ENCODE peak calls at places on chromosomes 13 and 19, in six cellular contexts. H is CD8-positive, alpha-beta T cell; X is choroid plexus epithelial cell; T is left ventricle myocardium inferior; O is astrocyte of the spinal cord; R is ascending aorta. L is an unnamed sample.

GRCh38 chr13:41833851-41834250 is 127.1 kb downstream of the VWA8 start:
- DNase-seq in H (no peak), X (no peak), T (no peak), O (no peak), R (no peak), L (no peak)

GRCh38 chr19:22422220-22422619 is at the start of gene ZNF98:
- DNase-seq in H (no peak), X (no peak), T (peak; percentile 38), O (no peak), R (peak; percentile 69), L (no peak)

GRCh38 chr19:49601482-49602038 is 10.6 kb downstream of the PRR12 start:
- DNase-seq in H (no peak), X (no peak), T (no peak), O (no peak), R (no peak), L (no peak)

GRCh38 chr13:44516771-44517170 is 59.4 kb downstream of the TSC22D1 start:
- DNase-seq in H (no peak), X (peak; percentile 27), T (no peak), O (peak; percentile 13), R (no peak), L (no peak)

GRCh38 chr13:98775844-98776598 is 23.5 kb upstream of the SLC15A1 start:
- DNase-seq in H (no peak), X (peak; percentile 84), T (no peak), O (peak; percentile 62), R (no peak), L (peak; percentile 53)

GRCh38 chr19:56507446-56508281 is at the start of gene ZNF471:
- DNase-seq in H (peak; percentile 62), X (peak; percentile 99), T (peak; percentile 99), O (peak; percentile 99), R (peak; percentile 99), L (peak; percentile 97)

GRCh38 chr19:1632462-1633268 is 19.8 kb downstream of the TCF3 start:
- DNase-seq in H (no peak), X (no peak), T (no peak), O (no peak), R (no peak), L (no peak)

GRCh38 chr19:49216076-49216475 is 58.5 kb downstream of the TRPM4 start:
- DNase-seq in H (no peak), X (peak; percentile 20), T (no peak), O (no peak), R (no peak), L (peak; percentile 27)

GRCh38 chr19:38812841-38813320 is at the start of gene LGALS4:
- DNase-seq in H (no peak), X (no peak), T (no peak), O (no peak), R (no peak), L (no peak)

GRCh38 chr19:29672933-29673336 is 7.7 kb downstream of the PLEKHF1 start:
- DNase-seq in H (peak; percentile 78), X (no peak), T (no peak), O (no peak), R (no peak), L (no peak)

GRCh38 chr13:46896346-46897138 is at the start of gene HTR2A:
- DNase-seq in H (no peak), X (peak; percentile 60), T (peak; percentile 23), O (peak; percentile 65), R (no peak), L (peak; percentile 30)

DNA sequence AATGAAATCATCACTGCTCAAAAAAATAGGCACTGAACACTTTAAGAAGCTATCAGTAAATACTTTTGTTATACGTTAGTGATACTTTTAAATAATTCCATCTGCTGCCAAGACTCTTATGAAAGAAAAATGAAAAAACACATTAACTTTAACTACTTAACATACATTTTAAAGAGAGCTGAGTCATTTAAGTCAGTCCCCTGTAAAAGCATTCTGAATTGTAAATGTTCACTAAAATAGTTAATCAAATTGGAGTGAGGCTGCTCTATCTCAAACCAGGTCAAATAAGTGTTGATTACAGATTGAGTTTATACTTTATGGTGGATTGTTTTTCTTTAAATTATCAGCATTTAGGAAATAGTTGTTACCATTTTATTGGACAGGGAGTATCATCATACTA is 274.2 kb downstream of the MYO16 start:
- DNase-seq in H (no peak), X (no peak), T (no peak), O (no peak), R (no peak), L (no peak)
- TF ChIP-seq CTCF in H (no peak), X (no peak), T (no peak), O (no peak), R (no peak), L (no peak)

GRCh38 chr19:7916908-7917291 is 2.3 kb downstream of the TGFBR3L start:
- DNase-seq in H (no peak), X (no peak), T (no peak), O (no peak), R (no peak), L (no peak)

GRCh38 chr19:7916137-7916907 is 1.7 kb downstream of the TGFBR3L start:
- DNase-seq in H (no peak), X (no peak), T (no peak), O (no peak), R (no peak), L (peak; percentile 11)

GRCh38 chr19:7914099-7914498 is 531 bp upstream of the TGFBR3L start:
- DNase-seq in H (no peak), X (no peak), T (no peak), O (no peak), R (no peak), L (no peak)

GRCh38 chr19:7914598-7915045 is at the start of gene TGFBR3L:
- DNase-seq in H (no peak), X (no peak), T (no peak), O (no peak), R (no peak), L (no peak)

GRCh38 chr19:7915250-7916136 is 863 bp downstream of the TGFBR3L start:
- DNase-seq in H (no peak), X (no peak), T (no peak), O (no peak), R (no peak), L (no peak)
- H3K4me3 ChIP-seq in H (no peak overlapping the region), X (no peak overlapping the region), T (peak overlapping the region; percentile 63), O (no peak overlapping the region), R (peak overlapping the region; percentile 62), L (peak overlapping the region; percentile 52)

GRCh38 chr13:35789335-35790166 is 313.1 kb upstream of the MAB21L1 start:
- DNase-seq in H (no peak), X (peak; percentile 79), T (no peak), O (peak; percentile 64), R (no peak), L (peak; percentile 39)
- TF ChIP-seq CTCF in H (no peak), X (peak; percentile 63), T (peak; percentile 70), O (peak; percentile 48), R (peak; percentile 50), L (peak; percentile 51)

DNA sequence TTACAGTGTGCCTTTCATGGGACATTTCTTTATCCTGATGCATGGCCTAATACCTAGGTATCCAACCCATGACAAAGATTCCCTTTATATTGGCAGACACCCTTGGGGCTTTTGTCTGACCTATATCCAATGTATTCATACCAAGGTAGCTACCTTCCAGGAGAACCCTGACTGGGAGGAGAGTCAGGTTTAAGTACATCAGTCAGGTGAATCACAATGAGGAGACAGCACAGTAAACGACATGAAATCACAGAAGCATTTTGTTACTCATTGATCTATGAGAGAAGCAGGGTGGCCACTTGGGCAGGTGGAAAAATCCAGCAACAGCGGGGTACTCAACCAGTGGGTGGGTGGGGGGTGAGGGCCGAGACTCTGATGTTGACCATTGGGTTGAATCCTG is 527.4 kb upstream of the ATXN8OS start:
- DNase-seq in H (no peak), X (no peak), T (no peak), O (no peak), R (no peak), L (no peak)
- H3K4me3 ChIP-seq in H (no peak overlapping the region), X (no peak overlapping the region), T (no peak overlapping the region), O (no peak overlapping the region), R (no peak overlapping the region), L (no peak overlapping the region)

GRCh38 chr13:43132228-43132627 is 108.8 kb downstream of the DNAJC15 start:
- DNase-seq in H (no peak), X (peak; percentile 78), T (no peak), O (peak; percentile 53), R (no peak), L (peak; percentile 52)
- TF ChIP-seq CTCF in H (no peak), X (peak; percentile 71), T (peak; percentile 59), O (peak; percentile 44), R (no peak), L (peak; percentile 45)

GRCh38 chr19:45793178-45793564 is 526 bp upstream of the DMWD start:
- DNase-seq in H (no peak), X (no peak), T (no peak), O (no peak), R (no peak), L (no peak)
- H3K4me3 ChIP-seq in H (peak overlapping the region; percentile 43), X (no peak overlapping the region), T (peak overlapping the region; percentile 80), O (peak overlapping the region; percentile 17), R (peak overlapping the region; percentile 21), L (peak overlapping the region; percentile 30)

DNA sequence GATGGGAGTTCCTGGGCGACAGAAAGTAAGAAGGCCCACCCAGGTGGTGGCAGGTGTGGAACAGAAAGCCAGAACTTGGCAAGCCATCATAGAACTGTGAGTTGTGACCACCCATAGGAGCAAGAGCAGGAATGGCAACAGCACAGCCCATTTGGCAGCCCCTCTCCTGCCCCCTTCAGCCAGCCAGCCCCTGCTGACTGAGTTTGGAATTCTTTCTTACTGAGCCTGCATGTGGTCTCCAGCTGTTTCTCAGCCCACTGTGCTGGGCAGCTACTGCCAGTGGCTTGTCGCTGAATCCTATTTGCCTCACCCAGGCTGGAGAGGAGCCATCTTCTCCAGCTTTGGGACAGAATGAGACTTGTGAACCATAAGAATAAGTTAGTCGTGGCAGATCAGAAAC is 28.3 kb downstream of the CNMD start:
- DNase-seq in H (no peak), X (no peak), T (no peak), O (no peak), R (no peak), L (no peak)
- TF ChIP-seq CTCF in H (no peak), X (no peak), T (no peak), O (no peak), R (no peak), L (no peak)

GRCh38 chr13:94710081-94710809 is 2.1 kb downstream of the SOX21 start:
- DNase-seq in H (no peak), X (no peak), T (no peak), O (peak; percentile 23), R (no peak), L (no peak)
- H3K4me3 ChIP-seq in H (no peak overlapping the region), X (no peak overlapping the region), T (peak overlapping the region; percentile 56), O (no peak overlapping the region), R (peak overlapping the region; percentile 43), L (no peak overlapping the region)

GRCh38 chr13:74061939-74062595 is 72.1 kb downstream of the KLF12 start:
- DNase-seq in H (no peak), X (peak; percentile 89), T (no peak), O (peak; percentile 47), R (no peak), L (peak; percentile 77)

GRCh38 chr13:74052402-74052928 is 81.7 kb downstream of the KLF12 start:
- DNase-seq in H (no peak), X (no peak), T (no peak), O (no peak), R (peak; percentile 85), L (no peak)

GRCh38 chr13:74062933-74063332 is 71.3 kb downstream of the KLF12 start:
- DNase-seq in H (no peak), X (peak; percentile 87), T (peak; percentile 66), O (peak; percentile 68), R (peak; percentile 90), L (peak; percentile 48)

GRCh38 chr13:74056829-74057564 is 77.2 kb downstream of the KLF12 start:
- DNase-seq in H (no peak), X (peak; percentile 17), T (peak; percentile 79), O (no peak), R (no peak), L (no peak)
- TF ChIP-seq CTCF in H (no peak), X (no peak), T (peak; percentile 20), O (no peak), R (no peak), L (no peak)